ENCODE peak calls at places on chromosome 1, in five cellular contexts. G, X, J, N and T are unnamed samples.

GRCh38 chr1:74341702-74342339 is 106.6 kb downstream of the TNNI3K start:
- DNase-seq in J (no peak), X (no peak), N (no peak), G (no peak), T (no peak)

GRCh38 chr1:114334297-114334696 is 176.7 kb downstream of the TRIM33 start:
- DNase-seq in J (no peak), X (no peak), G (no peak), N (no peak), T (peak; percentile 65)

GRCh38 chr1:33974147-33974546 is 110.3 kb downstream of the HMGB4 start:
- DNase-seq in N (no peak), J (no peak), G (no peak), X (no peak), T (no peak)

GRCh38 chr1:154574715-154575114 is 7.1 kb downstream of the CHRNB2 start:
- DNase-seq in G (no peak), J (peak; percentile 51), X (no peak), N (no peak), T (no peak)

GRCh38 chr1:246528933-246529731 is 22.1 kb upstream of the SMYD3 start:
- DNase-seq in G (peak; percentile 9), J (no peak), N (peak; percentile 2), X (no peak), T (no peak)

GRCh38 chr1:62573675-62574074 is 23.6 kb upstream of the ANGPTL3 start:
- DNase-seq in N (no peak), J (no peak), G (no peak), X (no peak), T (no peak)

GRCh38 chr1:165914136-165914798 is 86.9 kb downstream of the UCK2 start:
- DNase-seq in X (peak; percentile 73), N (peak; percentile 66), G (peak; percentile 56), J (peak; percentile 90), T (peak; percentile 84)

GRCh38 chr1:78779831-78780230 is 130.2 kb downstream of the IFI44 start:
- DNase-seq in N (no peak), J (peak; percentile 57), X (no peak), G (no peak), T (no peak)

GRCh38 chr1:53316058-53316741 is 11.7 kb downstream of the LRP8 start:
- DNase-seq in G (no peak), N (no peak), J (peak; percentile 35), X (no peak), T (no peak)

GRCh38 chr1:27886353-27886679 is 14.0 kb downstream of the THEMIS2 start:
- DNase-seq in J (no peak), X (no peak), G (no peak), N (no peak), T (no peak)

GRCh38 chr1:20587639-20588017 is 1.3 kb upstream of the CDA start:
- DNase-seq in J (no peak), X (no peak), G (no peak), N (peak; percentile 82), T (no peak)

GRCh38 chr1:228150458-228151169 is 884 bp downstream of the GJC2 start:
- DNase-seq in J (peak; percentile 96), G (no peak), N (peak; percentile 77), X (no peak), T (no peak)

GRCh38 chr1:112998592-112999235 is 42.7 kb upstream of the SLC16A1 start:
- DNase-seq in N (peak; percentile 73), J (peak; percentile 98), G (no peak), X (peak; percentile 55), T (no peak)

GRCh38 chr1:203282720-203283542 is 22.4 kb upstream of the BTG2 start:
- DNase-seq in J (no peak), G (no peak), X (no peak), N (peak; percentile 56), T (no peak)

GRCh38 chr1:47630346-47630745 is 192.5 kb downstream of the FOXD2 start:
- DNase-seq in N (no peak), X (no peak), J (no peak), G (no peak), T (no peak)

GRCh38 chr1:115246526-115246925 is 91.5 kb downstream of the NGF start:
- DNase-seq in N (no peak), X (no peak), G (no peak), J (no peak), T (no peak)

GRCh38 chr1:182259963-182260362 is 131.6 kb downstream of the GLUL start:
- DNase-seq in N (no peak), G (no peak), J (no peak), X (no peak), T (peak; percentile 43)

GRCh38 chr1:23428136-23428905 is 3.8 kb upstream of the TCEA3 start:
- DNase-seq in N (no peak), G (no peak), J (no peak), X (no peak), T (no peak)

GRCh38 chr1:229884765-229885164 is 182.3 kb upstream of the GALNT2 start:
- DNase-seq in N (peak; percentile 58), J (no peak), G (peak; percentile 41), X (peak; percentile 40), T (no peak)

GRCh38 chr1:14112613-14113012 is 412.6 kb downstream of the PRDM2 start:
- DNase-seq in J (no peak), X (no peak), G (no peak), N (no peak), T (no peak)

GRCh38 chr1:152459596-152460528 is 45.8 kb upstream of the CRNN start:
- DNase-seq in N (peak; percentile 78), G (peak; percentile 67), J (peak; percentile 85), X (peak; percentile 72), T (peak; percentile 72)

GRCh38 chr1:923131-923990 is at the start of gene SAMD11:
- DNase-seq in G (peak; percentile 85), X (peak; percentile 88), N (peak; percentile 86), J (peak; percentile 91), T (peak; percentile 61)

GRCh38 chr1:7526867-7527732 is 244.0 kb upstream of the VAMP3 start:
- DNase-seq in X (no peak), N (no peak), G (no peak), J (no peak), T (no peak)

GRCh38 chr1:192903142-192903541 is 94.3 kb downstream of the RGS2 start:
- DNase-seq in N (no peak), G (no peak), X (no peak), J (no peak), T (no peak)

GRCh38 chr1:226679853-226680516 is 59.1 kb downstream of the ITPKB start:
- DNase-seq in N (peak; percentile 94), J (peak; percentile 89), X (peak; percentile 87), G (peak; percentile 87), T (no peak)

GRCh38 chr1:226680653-226681052 is 58.4 kb downstream of the ITPKB start:
- DNase-seq in J (no peak), G (no peak), N (no peak), X (no peak), T (no peak)

GRCh38 chr1:226678251-226678650 is 60.8 kb downstream of the ITPKB start:
- DNase-seq in J (no peak), N (no peak), X (no peak), G (no peak), T (no peak)

GRCh38 chr1:226678701-226679100 is 60.4 kb downstream of the ITPKB start:
- DNase-seq in X (no peak), J (no peak), N (no peak), G (no peak), T (peak; percentile 57)

GRCh38 chr1:226679303-226679702 is 59.8 kb downstream of the ITPKB start:
- DNase-seq in G (no peak), X (no peak), N (no peak), J (no peak), T (no peak)
- H3K4me3 ChIP-seq in G (no peak overlapping the region), X (peak overlapping the region; percentile 52), N (peak overlapping the region; percentile 47), J (no peak overlapping the region), T (no peak overlapping the region)

GRCh38 chr1:26357121-26357602 is 3.2 kb upstream of the CRYBG2 start:
- DNase-seq in X (peak; percentile 62), G (no peak), J (no peak), N (no peak), T (no peak)

GRCh38 chr1:26360051-26360806 is 6.3 kb upstream of the CRYBG2 start:
- DNase-seq in G (no peak), J (no peak), N (no peak), X (no peak), T (no peak)

GRCh38 chr1:26360807-26361604 is 7.1 kb upstream of the CRYBG2 start:
- DNase-seq in N (no peak), X (no peak), J (no peak), G (no peak), T (no peak)

GRCh38 chr1:26356106-26356505 is 2.2 kb upstream of the CRYBG2 start:
- DNase-seq in G (no peak), J (no peak), N (no peak), X (no peak), T (no peak)

GRCh38 chr1:26358411-26359384 is 4.8 kb upstream of the CRYBG2 start:
- DNase-seq in G (no peak), N (no peak), J (no peak), X (peak; percentile 70), T (peak; percentile 65)
- H3K4me3 ChIP-seq in G (no peak overlapping the region), N (no peak overlapping the region), J (no peak overlapping the region), X (no peak overlapping the region), T (peak overlapping the region; percentile 5)

DNA sequence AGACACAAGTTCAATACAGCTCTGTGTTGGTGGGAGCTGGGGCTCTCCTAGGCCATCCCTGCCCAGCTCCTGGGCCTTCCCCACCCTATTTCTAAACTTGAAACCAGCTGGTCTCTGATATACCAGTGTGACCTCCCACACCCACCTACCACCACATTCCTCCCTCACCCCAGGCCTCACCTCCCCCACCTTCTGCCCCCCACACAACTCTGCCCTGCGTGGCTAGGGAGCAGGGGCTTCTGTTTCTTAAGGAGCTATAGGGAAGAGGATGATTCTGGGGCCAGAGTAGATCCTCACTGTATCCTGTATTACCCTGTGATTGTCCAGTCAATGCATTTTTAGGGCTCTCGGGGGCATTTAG is 16.5 kb downstream of the NES start:
- DNase-seq in N (no peak), X (no peak), G (no peak), J (no peak), T (no peak)
- H3K4me3 ChIP-seq in N (peak overlapping the region; percentile 49), X (peak overlapping the region; percentile 26), G (no peak overlapping the region), J (no peak overlapping the region), T (peak overlapping the region; percentile 79)

GRCh38 chr1:177384461-177384860 is 213.7 kb downstream of the BRINP2 start:
- DNase-seq in J (peak; percentile 42), N (no peak), G (no peak), X (no peak), T (no peak)
- H3K4me3 ChIP-seq in J (no peak overlapping the region), N (no peak overlapping the region), G (no peak overlapping the region), X (no peak overlapping the region), T (no peak overlapping the region)

DNA sequence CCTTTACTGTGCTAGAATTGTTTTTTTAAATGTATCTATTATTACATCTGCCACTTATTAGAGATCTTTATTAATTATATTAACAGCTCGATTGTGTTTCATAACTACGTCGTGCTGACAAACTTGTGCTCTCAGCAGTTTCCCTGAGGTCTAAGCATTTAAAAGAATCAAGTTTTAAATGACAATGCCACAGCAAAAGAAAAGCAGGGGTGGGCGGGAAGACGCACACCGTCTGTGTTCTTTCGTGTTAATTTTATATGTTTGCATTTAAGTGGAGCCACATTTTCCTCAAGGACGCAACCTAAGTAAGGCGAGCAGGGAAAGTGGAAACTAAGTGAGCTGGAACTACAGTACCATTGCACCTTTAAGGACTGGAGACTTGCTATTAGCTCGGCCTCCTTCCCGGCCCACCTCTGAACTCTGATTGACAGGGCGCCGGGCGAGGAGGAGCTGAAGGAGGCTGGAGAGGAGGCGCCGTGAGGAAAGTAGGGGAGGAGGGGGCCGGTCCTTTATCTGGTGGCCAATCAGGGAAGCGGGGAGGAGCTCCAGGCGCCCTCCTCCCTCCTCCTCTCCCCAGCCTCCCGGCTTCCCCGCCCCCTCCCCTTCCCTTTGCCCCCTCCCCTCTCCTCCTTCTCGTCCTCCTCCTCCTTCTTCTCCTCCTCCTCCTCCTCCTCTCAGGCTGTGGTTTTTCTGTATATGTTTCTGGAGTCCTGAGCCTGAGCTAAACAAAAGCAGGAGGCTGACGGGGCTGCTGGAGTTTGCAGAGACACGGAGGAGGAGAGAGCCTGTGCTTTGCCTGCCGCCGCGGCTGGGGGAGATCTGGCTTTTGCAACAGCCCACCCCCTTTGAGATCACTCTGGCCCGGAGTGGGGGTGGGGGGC is at the start of gene PBX1:
- DNase-seq in J (peak; percentile 100), X (peak; percentile 98), N (peak; percentile 98), G (peak; percentile 98), T (peak; percentile 88)
- H3K4me3 ChIP-seq in J (peak within 1 kb of the TSS; percentile 97), X (peak within 1 kb of the TSS; percentile 79), N (peak within 1 kb of the TSS; percentile 77), G (peak within 1 kb of the TSS; percentile 44), T (peak within 1 kb of the TSS; percentile 53)